ENCODE peak calls at places on chromosomes 5 and 9, in five cellular contexts. One of them, this sample, is unnamed.

GRCh38 chr9:109466623-109467590 is 31.2 kb downstream of the PTPN3 start:
- DNase-seq in WTC11: no peak
- DNase-seq in epithelial cell of esophagus: peak; percentile 61
- DNase-seq in AG04450: no peak
- DNase-seq in GM10248: no peak
- DNase-seq in this sample: no peak

GRCh38 chr5:149406203-149406978 is 27.3 kb upstream of the IL17B start:
- DNase-seq in WTC11: peak; percentile 41
- DNase-seq in epithelial cell of esophagus: no peak
- DNase-seq in AG04450: peak; percentile 88
- DNase-seq in GM10248: no peak
- DNase-seq in this sample: no peak

GRCh38 chr5:140109050-140109817 is 4.7 kb upstream of the PURA start:
- DNase-seq in WTC11: no peak
- DNase-seq in epithelial cell of esophagus: no peak
- DNase-seq in AG04450: no peak
- DNase-seq in GM10248: no peak
- DNase-seq in this sample: peak; percentile 40

GRCh38 chr9:26677965-26678745 is 214.4 kb downstream of the CAAP1 start:
- DNase-seq in WTC11: no peak
- DNase-seq in epithelial cell of esophagus: no peak
- DNase-seq in AG04450: no peak
- DNase-seq in GM10248: no peak
- DNase-seq in this sample: no peak

GRCh38 chr5:92836861-92837755 is 743.9 kb downstream of the NR2F1-AS1 start:
- DNase-seq in WTC11: no peak
- DNase-seq in epithelial cell of esophagus: no peak
- DNase-seq in AG04450: peak; percentile 42
- DNase-seq in GM10248: no peak
- DNase-seq in this sample: no peak

GRCh38 chr9:136564379-136564988 is 18.6 kb upstream of the NOTCH1 start:
- DNase-seq in WTC11: no peak
- DNase-seq in epithelial cell of esophagus: no peak
- DNase-seq in AG04450: no peak
- DNase-seq in GM10248: peak; percentile 84
- DNase-seq in this sample: no peak

GRCh38 chr5:148512498-148512897 is 128.7 kb downstream of the FBXO38 start:
- DNase-seq in WTC11: no peak
- DNase-seq in epithelial cell of esophagus: no peak
- DNase-seq in AG04450: no peak
- DNase-seq in GM10248: no peak
- DNase-seq in this sample: no peak

GRCh38 chr9:31612336-31613030 is 772.0 kb upstream of the ACO1 start:
- DNase-seq in WTC11: no peak
- DNase-seq in epithelial cell of esophagus: peak; percentile 44
- DNase-seq in AG04450: no peak
- DNase-seq in GM10248: no peak
- DNase-seq in this sample: no peak

GRCh38 chr5:137598341-137598740 is 99.2 kb upstream of the SPOCK1 start:
- DNase-seq in WTC11: no peak
- DNase-seq in epithelial cell of esophagus: no peak
- DNase-seq in AG04450: no peak
- DNase-seq in GM10248: no peak
- DNase-seq in this sample: no peak

GRCh38 chr5:3456121-3456681 is 139.4 kb upstream of the IRX1 start:
- DNase-seq in WTC11: no peak
- DNase-seq in epithelial cell of esophagus: peak; percentile 65
- DNase-seq in AG04450: no peak
- DNase-seq in GM10248: no peak
- DNase-seq in this sample: no peak

GRCh38 chr9:4324513-4324912 is 24.6 kb upstream of the GLIS3 start:
- DNase-seq in WTC11: no peak
- DNase-seq in epithelial cell of esophagus: no peak
- DNase-seq in AG04450: no peak
- DNase-seq in GM10248: no peak
- DNase-seq in this sample: no peak

GRCh38 chr9:111621895-111622480 is 9.1 kb upstream of the DNAJC25 start:
- DNase-seq in WTC11: peak; percentile 41
- DNase-seq in epithelial cell of esophagus: peak; percentile 66
- DNase-seq in AG04450: no peak
- DNase-seq in GM10248: peak; percentile 47
- DNase-seq in this sample: no peak

GRCh38 chr5:57094753-57095683 is 78.8 kb upstream of the GPBP1 start:
- DNase-seq in WTC11: peak; percentile 81
- DNase-seq in epithelial cell of esophagus: peak; percentile 63
- DNase-seq in AG04450: no peak
- DNase-seq in GM10248: no peak
- DNase-seq in this sample: no peak

GRCh38 chr5:134594797-134595457 is 37.7 kb downstream of the SAR1B start:
- DNase-seq in WTC11: no peak
- DNase-seq in epithelial cell of esophagus: no peak
- DNase-seq in AG04450: no peak
- DNase-seq in GM10248: peak; percentile 57
- DNase-seq in this sample: no peak

GRCh38 chr5:133680830-133681555 is 68.7 kb upstream of the FSTL4 start:
- DNase-seq in WTC11: no peak
- DNase-seq in epithelial cell of esophagus: no peak
- DNase-seq in AG04450: no peak
- DNase-seq in GM10248: no peak
- DNase-seq in this sample: no peak

GRCh38 chr5:65141487-65141886 is 340.2 kb downstream of the ADAMTS6 start:
- DNase-seq in WTC11: no peak
- DNase-seq in epithelial cell of esophagus: no peak
- DNase-seq in AG04450: no peak
- DNase-seq in GM10248: no peak
- DNase-seq in this sample: no peak

GRCh38 chr9:38026021-38026809 is 42.8 kb downstream of the SHB start:
- DNase-seq in WTC11: no peak
- DNase-seq in epithelial cell of esophagus: peak; percentile 97
- DNase-seq in AG04450: peak; percentile 91
- DNase-seq in GM10248: no peak
- DNase-seq in this sample: no peak

GRCh38 chr5:142506756-142507155 is 179.1 kb downstream of the FGF1 start:
- DNase-seq in WTC11: no peak
- DNase-seq in epithelial cell of esophagus: peak; percentile 66
- DNase-seq in AG04450: no peak
- DNase-seq in GM10248: no peak
- DNase-seq in this sample: no peak

GRCh38 chr5:26329562-26330189 is 708.7 kb downstream of the CDH9 start:
- DNase-seq in WTC11: no peak
- DNase-seq in epithelial cell of esophagus: peak; percentile 6
- DNase-seq in AG04450: no peak
- DNase-seq in GM10248: no peak
- DNase-seq in this sample: no peak
- TF ChIP-seq CTCF in WTC11: no peak
- TF ChIP-seq CTCF in epithelial cell of esophagus: peak; percentile 19
- TF ChIP-seq CTCF in AG04450: no peak
- TF ChIP-seq CTCF in GM10248: peak; percentile 30
- TF ChIP-seq CTCF in this sample: peak; percentile 54

GRCh38 chr5:41641621-41642020 is 131.2 kb upstream of the PLCXD3 start:
- DNase-seq in WTC11: no peak
- DNase-seq in epithelial cell of esophagus: peak; percentile 6
- DNase-seq in AG04450: no peak
- DNase-seq in GM10248: no peak
- DNase-seq in this sample: no peak
- TF ChIP-seq CTCF in WTC11: no peak
- TF ChIP-seq CTCF in epithelial cell of esophagus: no peak
- TF ChIP-seq CTCF in AG04450: peak; percentile 15
- TF ChIP-seq CTCF in GM10248: no peak
- TF ChIP-seq CTCF in this sample: peak; percentile 13

GRCh38 chr5:158943569-158943968 is 156.1 kb downstream of the EBF1 start:
- DNase-seq in WTC11: no peak
- DNase-seq in epithelial cell of esophagus: no peak
- DNase-seq in AG04450: no peak
- DNase-seq in GM10248: no peak
- DNase-seq in this sample: no peak
- TF ChIP-seq CTCF in WTC11: no peak
- TF ChIP-seq CTCF in epithelial cell of esophagus: no peak
- TF ChIP-seq CTCF in AG04450: peak; percentile 14
- TF ChIP-seq CTCF in GM10248: no peak
- TF ChIP-seq CTCF in this sample: no peak

GRCh38 chr5:77133061-77133758 is 46.1 kb upstream of the ZBED3 start:
- DNase-seq in WTC11: no peak
- DNase-seq in epithelial cell of esophagus: peak; percentile 99
- DNase-seq in AG04450: peak; percentile 90
- DNase-seq in GM10248: no peak
- DNase-seq in this sample: no peak
- TF ChIP-seq CTCF in WTC11: no peak
- TF ChIP-seq CTCF in epithelial cell of esophagus: no peak
- TF ChIP-seq CTCF in AG04450: no peak
- TF ChIP-seq CTCF in GM10248: no peak
- TF ChIP-seq CTCF in this sample: no peak

GRCh38 chr5:136511046-136511445 is 145.7 kb upstream of the TRPC7 start:
- DNase-seq in WTC11: no peak
- DNase-seq in epithelial cell of esophagus: peak; percentile 24
- DNase-seq in AG04450: no peak
- DNase-seq in GM10248: no peak
- DNase-seq in this sample: no peak

GRCh38 chr5:136510481-136510880 is 145.1 kb upstream of the TRPC7 start:
- DNase-seq in WTC11: no peak
- DNase-seq in epithelial cell of esophagus: no peak
- DNase-seq in AG04450: no peak
- DNase-seq in GM10248: no peak
- DNase-seq in this sample: no peak

GRCh38 chr5:136501133-136501532 is 135.8 kb upstream of the TRPC7 start:
- DNase-seq in WTC11: no peak
- DNase-seq in epithelial cell of esophagus: no peak
- DNase-seq in AG04450: no peak
- DNase-seq in GM10248: no peak
- DNase-seq in this sample: no peak

DNA sequence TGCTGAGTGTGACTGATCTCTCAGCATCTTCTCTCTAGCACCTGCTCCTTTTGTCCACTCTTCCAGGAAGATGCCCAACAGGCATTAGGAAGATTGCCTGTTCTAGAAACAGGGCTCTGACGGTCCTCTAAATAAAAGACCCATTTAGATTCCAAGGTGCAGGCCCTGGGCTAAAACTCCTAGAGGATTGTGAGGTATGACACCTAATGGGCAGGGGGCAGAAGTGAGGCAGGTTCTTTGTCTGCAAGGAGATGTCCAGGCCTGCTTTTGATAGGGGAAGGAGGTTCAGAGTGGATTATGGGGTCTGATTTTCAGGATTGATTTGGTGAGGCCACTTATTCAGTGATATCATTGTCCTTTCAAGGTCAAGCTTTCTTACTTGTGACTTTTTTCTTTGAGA is 140.8 kb upstream of the TRPC7 start:
- DNase-seq in WTC11: no peak
- DNase-seq in epithelial cell of esophagus: no peak
- DNase-seq in AG04450: no peak
- DNase-seq in GM10248: no peak
- DNase-seq in this sample: no peak
- TF ChIP-seq CTCF in WTC11: no peak
- TF ChIP-seq CTCF in epithelial cell of esophagus: no peak
- TF ChIP-seq CTCF in AG04450: no peak
- TF ChIP-seq CTCF in GM10248: no peak
- TF ChIP-seq CTCF in this sample: no peak

GRCh38 chr9:103789686-103790085 is 304.4 kb upstream of the SMC2 start:
- DNase-seq in WTC11: no peak
- DNase-seq in epithelial cell of esophagus: peak; percentile 51
- DNase-seq in AG04450: no peak
- DNase-seq in GM10248: no peak
- DNase-seq in this sample: no peak
- TF ChIP-seq CTCF in WTC11: no peak
- TF ChIP-seq CTCF in epithelial cell of esophagus: peak; percentile 66
- TF ChIP-seq CTCF in AG04450: no peak
- TF ChIP-seq CTCF in GM10248: peak; percentile 37
- TF ChIP-seq CTCF in this sample: peak; percentile 48

GRCh38 chr5:28009526-28010025 is 971.2 kb upstream of the CDH9 start:
- DNase-seq in WTC11: no peak
- DNase-seq in epithelial cell of esophagus: peak; percentile 56
- DNase-seq in AG04450: no peak
- DNase-seq in GM10248: no peak
- DNase-seq in this sample: no peak

GRCh38 chr5:28012538-28012937 is 974.2 kb upstream of the CDH9 start:
- DNase-seq in WTC11: no peak
- DNase-seq in epithelial cell of esophagus: no peak
- DNase-seq in AG04450: no peak
- DNase-seq in GM10248: no peak
- DNase-seq in this sample: no peak

GRCh38 chr5:28017178-28017577 is 978.8 kb upstream of the CDH9 start:
- DNase-seq in WTC11: no peak
- DNase-seq in epithelial cell of esophagus: no peak
- DNase-seq in AG04450: no peak
- DNase-seq in GM10248: no peak
- DNase-seq in this sample: no peak

DNA sequence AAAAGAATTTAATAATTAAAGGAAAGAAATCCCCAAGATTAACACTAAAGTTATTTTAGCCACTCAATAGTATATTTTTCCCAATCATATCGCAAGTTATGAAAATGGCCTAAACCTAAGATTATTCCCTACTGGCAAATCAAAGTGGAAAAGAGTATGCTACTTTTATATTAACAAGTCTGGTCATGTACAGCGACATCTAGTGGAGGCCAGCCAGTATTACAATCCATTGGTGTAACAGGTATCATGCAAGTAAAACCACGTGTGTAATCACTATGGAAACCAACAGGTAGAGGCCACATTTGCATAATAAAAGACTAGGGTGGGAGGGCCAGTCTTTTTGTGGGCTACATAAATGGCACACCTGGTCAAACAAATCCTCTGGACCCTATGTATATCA is 976.4 kb upstream of the CDH9 start:
- DNase-seq in WTC11: peak; percentile 32
- DNase-seq in epithelial cell of esophagus: peak; percentile 61
- DNase-seq in AG04450: no peak
- DNase-seq in GM10248: no peak
- DNase-seq in this sample: no peak
- TF ChIP-seq CTCF in WTC11: peak; percentile 77
- TF ChIP-seq CTCF in epithelial cell of esophagus: peak; percentile 59
- TF ChIP-seq CTCF in AG04450: peak; percentile 14
- TF ChIP-seq CTCF in GM10248: peak; percentile 35
- TF ChIP-seq CTCF in this sample: peak; percentile 49

GRCh38 chr5:74196233-74196632 is 444.3 kb downstream of the ENC1 start:
- DNase-seq in WTC11: no peak
- DNase-seq in epithelial cell of esophagus: no peak
- DNase-seq in AG04450: no peak
- DNase-seq in GM10248: peak; percentile 23
- DNase-seq in this sample: no peak
- TF ChIP-seq CTCF in WTC11: no peak
- TF ChIP-seq CTCF in epithelial cell of esophagus: no peak
- TF ChIP-seq CTCF in AG04450: no peak
- TF ChIP-seq CTCF in GM10248: no peak
- TF ChIP-seq CTCF in this sample: no peak

GRCh38 chr5:136199408-136199807 is 6.4 kb upstream of the SMIM32 start:
- DNase-seq in WTC11: no peak
- DNase-seq in epithelial cell of esophagus: no peak
- DNase-seq in AG04450: no peak
- DNase-seq in GM10248: peak; percentile 3
- DNase-seq in this sample: no peak
- TF ChIP-seq CTCF in WTC11: no peak
- TF ChIP-seq CTCF in epithelial cell of esophagus: no peak
- TF ChIP-seq CTCF in AG04450: no peak
- TF ChIP-seq CTCF in GM10248: no peak
- TF ChIP-seq CTCF in this sample: no peak

GRCh38 chr5:150527808-150528207 is 19.9 kb downstream of the NDST1 start:
- DNase-seq in WTC11: no peak
- DNase-seq in epithelial cell of esophagus: no peak
- DNase-seq in AG04450: no peak
- DNase-seq in GM10248: no peak
- DNase-seq in this sample: no peak
- TF ChIP-seq CTCF in WTC11: no peak
- TF ChIP-seq CTCF in epithelial cell of esophagus: no peak
- TF ChIP-seq CTCF in AG04450: no peak
- TF ChIP-seq CTCF in GM10248: no peak
- TF ChIP-seq CTCF in this sample: no peak

This sample was measured in mesothelial cell of epicardium.